ENCODE peak calls at places on chromosome 20, in nine cellular contexts. V is transverse colon, E is IMR-90, C is A549, K is heart left ventricle, T is uterus, F is K562, I is stomach, S is sigmoid colon. G is an unnamed sample.

GRCh38 chr20:37856932-37857660 is 45.8 kb upstream of the VSTM2L start:
- DNase-seq in V (no peak), E (peak; percentile 89), C (no peak), K (no peak), T (no peak), F (no peak), I (no peak), S (no peak), G (no peak)

GRCh38 chr20:24672886-24673677 is 203.7 kb downstream of the SYNDIG1 start:
- DNase-seq in V (no peak), E (peak; percentile 97), C (peak; percentile 42), K (no peak), T (no peak), F (no peak), I (no peak), S (peak; percentile 52), G (no peak)

GRCh38 chr20:37161830-37162549 is 17.1 kb upstream of the RPN2 start:
- DNase-seq in V (no peak), E (no peak), C (no peak), K (no peak), T (no peak), F (peak; percentile 59), I (no peak), S (no peak), G (no peak)

GRCh38 chr20:33372993-33373441 is 28.3 kb downstream of the CDK5RAP1 start:
- DNase-seq in V (no peak), E (peak; percentile 72), C (no peak), K (no peak), T (no peak), F (no peak), I (no peak), S (no peak), G (no peak)

GRCh38 chr20:24894967-24895366 is 54.1 kb upstream of the CST7 start:
- DNase-seq in V (no peak), E (no peak), C (no peak), K (no peak), T (no peak), F (no peak), I (no peak), S (no peak), G (no peak)

GRCh38 chr20:38751360-38751976 is 3.2 kb downstream of the ACTR5 start:
- DNase-seq in V (no peak), E (peak; percentile 46), C (peak; percentile 52), K (no peak), T (no peak), F (peak; percentile 39), I (no peak), S (no peak), G (peak; percentile 27)

GRCh38 chr20:16066571-16066970 is 506.7 kb downstream of the KIF16B start:
- DNase-seq in V (no peak), E (no peak), C (no peak), K (no peak), T (no peak), F (no peak), I (no peak), S (no peak), G (no peak)

GRCh38 chr20:8642247-8642646 is 426.6 kb upstream of the PLCB4 start:
- DNase-seq in V (no peak), E (no peak), C (no peak), K (no peak), T (no peak), F (no peak), I (no peak), S (no peak), G (no peak)

GRCh38 chr20:59603727-59604608 is at the start of gene PHACTR3:
- DNase-seq in V (no peak), E (no peak), C (no peak), K (no peak), T (no peak), F (no peak), I (no peak), S (no peak), G (no peak)

GRCh38 chr20:61881861-61882260 is 183.8 kb downstream of the TAF4 start:
- DNase-seq in V (no peak), E (no peak), C (no peak), K (peak; percentile 28), T (no peak), F (no peak), I (no peak), S (no peak), G (no peak)

GRCh38 chr20:58890454-58891075 is 38.0 kb downstream of the GNAS start:
- DNase-seq in V (peak; percentile 75), E (peak; percentile 77), C (peak; percentile 61), K (peak; percentile 86), T (peak; percentile 86), F (no peak), I (peak; percentile 67), S (peak; percentile 92), G (no peak)

DNA sequence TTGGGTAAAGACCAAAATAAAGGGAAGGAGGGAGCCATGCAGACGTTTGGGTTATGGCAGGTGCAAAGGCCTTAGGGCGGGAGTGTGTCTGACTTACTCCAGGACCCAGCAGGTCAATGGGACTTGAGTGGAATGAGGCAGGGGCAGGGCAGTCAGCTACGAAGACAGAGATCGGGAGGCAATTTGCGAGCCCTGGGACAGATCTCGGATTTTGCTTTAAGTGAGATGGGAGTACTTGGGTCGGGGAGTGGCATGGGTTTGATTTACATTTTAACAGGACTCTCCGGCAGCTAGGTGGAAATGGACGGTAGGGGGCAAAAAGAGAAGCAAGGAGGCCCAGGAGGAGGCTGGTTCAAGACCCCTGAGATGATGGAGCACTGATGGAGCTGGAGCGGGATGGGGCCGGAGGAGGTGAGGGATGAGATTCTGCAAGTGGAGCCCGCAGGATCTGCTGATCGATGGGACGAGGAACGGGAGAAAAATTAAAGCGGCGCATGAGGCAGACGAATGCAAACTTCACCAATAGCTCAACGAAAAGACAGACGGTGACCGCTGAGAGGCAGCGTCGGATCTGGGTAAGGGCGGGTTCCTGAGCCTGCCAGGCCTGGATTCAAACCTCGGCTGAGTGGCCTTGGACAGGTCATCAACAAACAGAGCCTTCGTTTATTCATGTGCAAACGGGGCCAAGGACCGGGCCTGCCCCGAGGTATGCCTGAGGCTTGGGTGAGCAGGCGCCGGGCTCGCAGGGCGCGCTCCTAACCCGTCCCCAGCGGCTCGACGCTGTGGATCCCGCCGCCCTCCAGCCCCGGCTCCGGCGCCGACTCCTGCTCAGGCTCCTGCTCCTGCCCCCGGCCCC is 774 bp upstream of the RBCK1 start:
- DNase-seq in V (peak; percentile 80), E (peak; percentile 59), C (peak; percentile 91), K (peak; percentile 88), T (peak; percentile 67), F (peak; percentile 81), I (peak; percentile 82), S (peak; percentile 89), G (peak; percentile 51)
- TF ChIP-seq POLR2A in V (no peak), E (no peak), C (peak; percentile 74), K (no peak), T (no peak), F (peak; percentile 43), I (no peak), S (no peak), G (peak; percentile 76)

GRCh38 chr20:1392693-1393506 is at the start of gene FKBP1A:
- DNase-seq in V (peak; percentile 93), E (peak; percentile 90), C (peak; percentile 91), K (peak; percentile 97), T (peak; percentile 94), F (peak; percentile 89), I (peak; percentile 95), S (peak; percentile 96), G (peak; percentile 78)
- TF ChIP-seq POLR2A in V (peak; percentile 81), E (peak; percentile 80), C (peak; percentile 91), K (peak; percentile 80), T (peak; percentile 83), F (peak; percentile 54), I (no peak), S (peak; percentile 40), G (peak; percentile 74)

DNA sequence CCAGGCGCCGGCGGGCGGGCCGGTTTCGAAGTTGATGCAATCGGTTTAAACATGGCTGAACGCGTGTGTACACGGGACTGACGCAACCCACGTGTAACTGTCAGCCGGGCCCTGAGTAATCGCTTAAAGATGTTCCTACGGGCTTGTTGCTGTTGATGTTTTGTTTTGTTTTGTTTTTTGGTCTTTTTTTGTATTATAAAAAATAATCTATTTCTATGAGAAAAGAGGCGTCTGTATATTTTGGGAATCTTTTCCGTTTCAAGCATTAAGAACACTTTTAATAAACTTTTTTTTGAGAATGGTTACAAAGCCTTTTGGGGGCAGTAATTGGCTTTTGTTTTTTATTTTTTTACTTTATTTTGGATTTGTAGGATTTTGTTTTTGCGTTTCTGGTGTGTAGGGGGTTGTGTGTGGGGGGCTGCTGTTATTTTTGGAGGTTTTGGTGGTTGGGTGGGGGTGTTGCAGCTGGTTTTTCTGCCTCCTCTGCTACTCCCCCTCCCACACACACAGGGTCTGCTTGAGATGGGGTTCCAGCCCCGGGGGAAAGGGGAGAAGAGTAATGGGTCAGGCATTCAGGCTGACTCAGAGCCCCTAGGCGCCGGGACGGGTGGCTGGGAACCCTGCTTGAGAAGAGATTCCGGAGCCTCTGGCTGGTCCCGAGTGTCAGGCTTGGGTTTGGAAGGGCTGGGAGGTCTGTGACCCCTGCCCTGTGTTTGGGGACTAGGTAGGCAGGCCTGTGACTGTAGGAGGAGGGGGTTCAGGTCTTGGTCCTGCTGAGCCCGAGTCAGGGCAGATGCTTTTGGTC is 1.9 kb downstream of the CEBPB start:
- DNase-seq in V (peak; percentile 85), E (peak; percentile 89), C (peak; percentile 92), K (peak; percentile 87), T (peak; percentile 88), F (peak; percentile 58), I (peak; percentile 78), S (peak; percentile 96), G (peak; percentile 65)
- TF ChIP-seq POLR2A in V (no peak), E (no peak), C (no peak), K (no peak), T (peak; percentile 48), F (peak; percentile 49), I (peak; percentile 30), S (peak; percentile 36), G (no peak)

GRCh38 chr20:2103454-2104153 is 2.0 kb downstream of the STK35 start:
- DNase-seq in V (no peak), E (no peak), C (no peak), K (no peak), T (no peak), F (peak; percentile 18), I (no peak), S (no peak), G (no peak)

GRCh38 chr20:2104236-2104635 is 2.6 kb downstream of the STK35 start:
- DNase-seq in V (no peak), E (no peak), C (no peak), K (no peak), T (no peak), F (no peak), I (no peak), S (no peak), G (no peak)

GRCh38 chr20:2101935-2102584 is 433 bp downstream of the STK35 start:
- DNase-seq in V (peak; percentile 91), E (peak; percentile 91), C (peak; percentile 96), K (peak; percentile 95), T (peak; percentile 88), F (peak; percentile 84), I (peak; percentile 91), S (peak; percentile 95), G (peak; percentile 91)

GRCh38 chr20:2101057-2101934 is at the start of gene STK35:
- DNase-seq in V (peak; percentile 85), E (no peak), C (peak; percentile 86), K (peak; percentile 91), T (peak; percentile 78), F (no peak), I (no peak), S (peak; percentile 92), G (peak; percentile 37)

GRCh38 chr20:2102585-2103453 is 1.2 kb downstream of the STK35 start:
- DNase-seq in V (peak; percentile 87), E (peak; percentile 80), C (peak; percentile 93), K (peak; percentile 92), T (peak; percentile 84), F (peak; percentile 85), I (peak; percentile 86), S (peak; percentile 93), G (peak; percentile 76)
- TF ChIP-seq POLR2A in V (peak; percentile 91), E (peak; percentile 88), C (peak; percentile 78), K (peak; percentile 62), T (peak; percentile 58), F (peak; percentile 44), I (peak; percentile 59), S (peak; percentile 77), G (no peak)

GRCh38 chr20:50514750-50515149 is 4.6 kb downstream of the PTPN1 start:
- DNase-seq in V (no peak), E (no peak), C (no peak), K (no peak), T (no peak), F (no peak), I (no peak), S (no peak), G (no peak)
- TF ChIP-seq POLR2A in V (no peak), E (no peak), C (no peak), K (no peak), T (no peak), F (no peak), I (no peak), S (no peak), G (no peak)